ENCODE peak calls at places on chromosomes 5 and 9, in six cellular contexts. One of them, this sample, is unnamed.
A peak's percentile ranks its signal among the peaks of the same experiment; 100 is the strongest.

GRCh38 chr9:134131471-134132207 is 4.2 kb upstream of the WDR5 start:
- DNase-seq in psoas muscle: no peak
- DNase-seq in adrenal gland: no peak
- DNase-seq in mammary epithelial cell: no peak
- DNase-seq in A549: no peak
- DNase-seq in right lobe of liver: no peak
- DNase-seq in this sample: no peak

GRCh38 chr5:153860482-153860881 is 178.2 kb downstream of the FAM114A2 start:
- DNase-seq in psoas muscle: no peak
- DNase-seq in adrenal gland: no peak
- DNase-seq in mammary epithelial cell: no peak
- DNase-seq in A549: no peak
- DNase-seq in right lobe of liver: no peak
- DNase-seq in this sample: no peak

GRCh38 chr5:19713740-19714139 is 274.3 kb downstream of the CDH18 start:
- DNase-seq in psoas muscle: no peak
- DNase-seq in adrenal gland: no peak
- DNase-seq in mammary epithelial cell: peak; percentile 65
- DNase-seq in A549: no peak
- DNase-seq in right lobe of liver: no peak
- DNase-seq in this sample: no peak

GRCh38 chr5:175678074-175678473 is 20.2 kb downstream of the HRH2 start:
- DNase-seq in psoas muscle: no peak
- DNase-seq in adrenal gland: no peak
- DNase-seq in mammary epithelial cell: no peak
- DNase-seq in A549: no peak
- DNase-seq in right lobe of liver: no peak
- DNase-seq in this sample: no peak

GRCh38 chr9:123775885-123776284 is 154.0 kb downstream of the DENND1A start:
- DNase-seq in psoas muscle: no peak
- DNase-seq in adrenal gland: no peak
- DNase-seq in mammary epithelial cell: no peak
- DNase-seq in A549: no peak
- DNase-seq in right lobe of liver: no peak
- DNase-seq in this sample: no peak

GRCh38 chr9:112074250-112075008 is 100.7 kb downstream of the SUSD1 start:
- DNase-seq in psoas muscle: peak; percentile 60
- DNase-seq in adrenal gland: peak; percentile 67
- DNase-seq in mammary epithelial cell: peak; percentile 62
- DNase-seq in A549: no peak
- DNase-seq in right lobe of liver: peak; percentile 64
- DNase-seq in this sample: peak; percentile 69

GRCh38 chr9:96140401-96141180 is 161.4 kb downstream of the HSD17B3 start:
- DNase-seq in psoas muscle: no peak
- DNase-seq in adrenal gland: no peak
- DNase-seq in mammary epithelial cell: no peak
- DNase-seq in A549: no peak
- DNase-seq in right lobe of liver: no peak
- DNase-seq in this sample: no peak

GRCh38 chr5:6780802-6781391 is 67.7 kb downstream of the TENT4A start:
- DNase-seq in psoas muscle: no peak
- DNase-seq in adrenal gland: no peak
- DNase-seq in mammary epithelial cell: no peak
- DNase-seq in A549: peak; percentile 24
- DNase-seq in right lobe of liver: no peak
- DNase-seq in this sample: no peak

GRCh38 chr9:2125909-2126308 is 110.8 kb downstream of the SMARCA2 start:
- DNase-seq in psoas muscle: no peak
- DNase-seq in adrenal gland: no peak
- DNase-seq in mammary epithelial cell: no peak
- DNase-seq in A549: no peak
- DNase-seq in right lobe of liver: no peak
- DNase-seq in this sample: no peak

GRCh38 chr5:135467051-135467625 is 15.0 kb upstream of the TIFAB start:
- DNase-seq in psoas muscle: no peak
- DNase-seq in adrenal gland: no peak
- DNase-seq in mammary epithelial cell: no peak
- DNase-seq in A549: no peak
- DNase-seq in right lobe of liver: no peak
- DNase-seq in this sample: no peak

GRCh38 chr9:110668528-110669167 is at the start of gene MUSK:
- DNase-seq in psoas muscle: no peak
- DNase-seq in adrenal gland: no peak
- DNase-seq in mammary epithelial cell: no peak
- DNase-seq in A549: no peak
- DNase-seq in right lobe of liver: no peak
- DNase-seq in this sample: no peak

GRCh38 chr9:76605271-76605670 is 146.3 kb downstream of the GCNT1 start:
- DNase-seq in psoas muscle: no peak
- DNase-seq in adrenal gland: no peak
- DNase-seq in mammary epithelial cell: no peak
- DNase-seq in A549: no peak
- DNase-seq in right lobe of liver: no peak
- DNase-seq in this sample: no peak

GRCh38 chr5:138949988-138950387 is 74.9 kb upstream of the LRRTM2 start:
- DNase-seq in psoas muscle: no peak
- DNase-seq in adrenal gland: peak; percentile 85
- DNase-seq in mammary epithelial cell: no peak
- DNase-seq in A549: no peak
- DNase-seq in right lobe of liver: no peak
- DNase-seq in this sample: peak; percentile 80

GRCh38 chr9:113579270-113580040 is 115.9 kb downstream of the RGS3 start:
- DNase-seq in psoas muscle: no peak
- DNase-seq in adrenal gland: no peak
- DNase-seq in mammary epithelial cell: no peak
- DNase-seq in A549: no peak
- DNase-seq in right lobe of liver: peak; percentile 57
- DNase-seq in this sample: no peak

GRCh38 chr9:4547016-4547415 is 56.7 kb downstream of the SLC1A1 start:
- DNase-seq in psoas muscle: no peak
- DNase-seq in adrenal gland: no peak
- DNase-seq in mammary epithelial cell: no peak
- DNase-seq in A549: no peak
- DNase-seq in right lobe of liver: no peak
- DNase-seq in this sample: no peak

GRCh38 chr9:68584110-68585033 is 43.7 kb upstream of the TMEM252 start:
- DNase-seq in psoas muscle: peak; percentile 65
- DNase-seq in adrenal gland: peak; percentile 88
- DNase-seq in mammary epithelial cell: peak; percentile 66
- DNase-seq in A549: peak; percentile 55
- DNase-seq in right lobe of liver: peak; percentile 88
- DNase-seq in this sample: peak; percentile 90

GRCh38 chr5:2836133-2836532 is 84.7 kb upstream of the IRX2 start:
- DNase-seq in psoas muscle: no peak
- DNase-seq in adrenal gland: no peak
- DNase-seq in mammary epithelial cell: no peak
- DNase-seq in A549: no peak
- DNase-seq in right lobe of liver: no peak
- DNase-seq in this sample: no peak

GRCh38 chr5:2841208-2841607 is 89.7 kb upstream of the IRX2 start:
- DNase-seq in psoas muscle: no peak
- DNase-seq in adrenal gland: no peak
- DNase-seq in mammary epithelial cell: no peak
- DNase-seq in A549: no peak
- DNase-seq in right lobe of liver: no peak
- DNase-seq in this sample: no peak

DNA sequence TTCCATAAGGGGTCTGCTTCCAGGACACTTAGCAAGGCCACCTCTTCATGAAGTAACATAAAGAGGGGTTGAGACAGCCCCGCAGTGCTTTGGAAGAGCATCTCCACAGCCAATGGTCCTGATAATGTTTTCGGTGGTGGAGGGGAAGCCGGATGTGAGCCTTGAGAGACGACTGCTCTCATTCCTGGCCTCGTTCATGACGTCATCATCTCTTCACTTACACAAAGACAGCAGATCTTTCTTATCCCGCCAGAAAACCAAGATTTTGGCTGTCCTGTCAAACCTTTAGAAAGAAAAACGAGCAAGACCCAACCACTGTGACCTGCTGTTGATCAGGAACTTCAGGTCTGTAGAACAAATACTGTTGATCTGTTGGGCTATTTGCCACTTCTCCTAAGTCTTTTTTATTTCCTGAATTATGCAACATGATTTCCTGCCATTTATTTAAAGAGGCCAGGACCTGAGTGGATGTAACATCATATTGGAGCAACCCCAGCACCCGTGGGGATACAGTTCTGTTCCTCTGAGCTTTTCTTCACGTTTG is 89.0 kb upstream of the IRX2 start:
- DNase-seq in psoas muscle: no peak
- DNase-seq in adrenal gland: no peak
- DNase-seq in mammary epithelial cell: no peak
- DNase-seq in A549: no peak
- DNase-seq in right lobe of liver: no peak
- DNase-seq in this sample: no peak
- H3K27ac ChIP-seq in psoas muscle: no peak overlapping the region
- H3K27ac ChIP-seq in adrenal gland: no peak overlapping the region
- H3K27ac ChIP-seq in mammary epithelial cell: no peak overlapping the region
- H3K27ac ChIP-seq in A549: no peak overlapping the region
- H3K27ac ChIP-seq in right lobe of liver: no peak overlapping the region
- H3K27ac ChIP-seq in this sample: no peak overlapping the region

GRCh38 chr5:173010547-173011464 is 27.2 kb downstream of the ATP6V0E1 start:
- DNase-seq in psoas muscle: peak; percentile 40
- DNase-seq in adrenal gland: peak; percentile 67
- DNase-seq in mammary epithelial cell: peak; percentile 5
- DNase-seq in A549: no peak
- DNase-seq in right lobe of liver: peak; percentile 59
- DNase-seq in this sample: peak; percentile 52
- H3K4me1 ChIP-seq in psoas muscle: peaks cover 32% of the 10 kb centered on the region
- H3K4me1 ChIP-seq in adrenal gland: peaks cover 45% of the 10 kb centered on the region
- H3K4me1 ChIP-seq in mammary epithelial cell: peaks cover under 1% of the 10 kb centered on the region
- H3K4me1 ChIP-seq in A549: peaks cover 10% of the 10 kb centered on the region
- H3K4me1 ChIP-seq in right lobe of liver: peaks cover 2% of the 10 kb centered on the region
- H3K4me1 ChIP-seq in this sample: peaks cover 44% of the 10 kb centered on the region

GRCh38 chr5:140881889-140882590 is at the start of gene PCDHA13:
- DNase-seq in psoas muscle: no peak
- DNase-seq in adrenal gland: no peak
- DNase-seq in mammary epithelial cell: peak; percentile 51
- DNase-seq in A549: no peak
- DNase-seq in right lobe of liver: no peak
- DNase-seq in this sample: peak; percentile 25
- TF ChIP-seq CTCF in psoas muscle: no peak
- TF ChIP-seq CTCF in adrenal gland: peak; percentile 34
- TF ChIP-seq CTCF in mammary epithelial cell: peak; percentile 53
- TF ChIP-seq CTCF in A549: no peak
- TF ChIP-seq CTCF in right lobe of liver: peak; percentile 52
- TF ChIP-seq CTCF in this sample: no peak

GRCh38 chr9:14349141-14349817 is 35.3 kb upstream of the NFIB start:
- DNase-seq in psoas muscle: no peak
- DNase-seq in adrenal gland: no peak
- DNase-seq in mammary epithelial cell: peak; percentile 38
- DNase-seq in A549: no peak
- DNase-seq in right lobe of liver: no peak
- DNase-seq in this sample: no peak
- H3K27ac ChIP-seq in psoas muscle: peak overlapping the region; percentile 83
- H3K27ac ChIP-seq in adrenal gland: no peak overlapping the region
- H3K27ac ChIP-seq in mammary epithelial cell: peak overlapping the region; percentile 14
- H3K27ac ChIP-seq in A549: no peak overlapping the region
- H3K27ac ChIP-seq in right lobe of liver: no peak overlapping the region
- H3K27ac ChIP-seq in this sample: peak overlapping the region; percentile 12

GRCh38 chr9:137029058-137029922 is 1.3 kb upstream of the ABCA2 start:
- DNase-seq in psoas muscle: peak; percentile 85
- DNase-seq in adrenal gland: peak; percentile 66
- DNase-seq in mammary epithelial cell: peak; percentile 50
- DNase-seq in A549: peak; percentile 67
- DNase-seq in right lobe of liver: peak; percentile 86
- DNase-seq in this sample: peak; percentile 76
- H3K4me1 ChIP-seq in psoas muscle: peaks cover 21% of the 10 kb centered on the region
- H3K4me1 ChIP-seq in adrenal gland: peaks cover 30% of the 10 kb centered on the region
- H3K4me1 ChIP-seq in mammary epithelial cell: peaks cover 42% of the 10 kb centered on the region
- H3K4me1 ChIP-seq in A549: peaks cover 26% of the 10 kb centered on the region
- H3K4me1 ChIP-seq in right lobe of liver: peaks cover 3% of the 10 kb centered on the region
- H3K4me1 ChIP-seq in this sample: peaks cover 41% of the 10 kb centered on the region

This sample was measured in body of pancreas.